ENCODE peak calls at places on chromosomes 16 and 17, in six cellular contexts. One of them, this sample, is unnamed. For H3K4me1, the result is how much of the 10 kb centered on the place peaks cover.

GRCh38 chr16:27177031-27177774 is 26.1 kb upstream of the KDM8 start:
- DNase-seq in K562: no peak
- DNase-seq in breast epithelium: no peak
- DNase-seq in psoas muscle: no peak
- DNase-seq in MM.1S: no peak
- DNase-seq in transverse colon: no peak
- DNase-seq in this sample: no peak

GRCh38 chr17:61064087-61064951 is 335.3 kb upstream of the TBX2 start:
- DNase-seq in transverse colon: no peak
- DNase-seq in breast epithelium: no peak
- DNase-seq in K562: no peak
- DNase-seq in MM.1S: no peak
- DNase-seq in psoas muscle: no peak
- DNase-seq in this sample: no peak

GRCh38 chr17:81338301-81339179 is 43.4 kb upstream of the SLC38A10 start:
- DNase-seq in MM.1S: no peak
- DNase-seq in transverse colon: peak
- DNase-seq in psoas muscle: no peak
- DNase-seq in breast epithelium: no peak
- DNase-seq in K562: no peak
- DNase-seq in this sample: peak

GRCh38 chr16:2057438-2057837 is 9.7 kb downstream of the TSC2 start:
- DNase-seq in psoas muscle: no peak
- DNase-seq in transverse colon: no peak
- DNase-seq in breast epithelium: no peak
- DNase-seq in MM.1S: no peak
- DNase-seq in K562: no peak
- DNase-seq in this sample: no peak

GRCh38 chr17:81966343-81967243 is 5.6 kb upstream of the NOTUM start:
- DNase-seq in K562: no peak
- DNase-seq in MM.1S: no peak
- DNase-seq in breast epithelium: no peak
- DNase-seq in psoas muscle: peak
- DNase-seq in transverse colon: peak
- DNase-seq in this sample: peak

GRCh38 chr16:69520413-69520799 is 45.4 kb upstream of the NFAT5 start:
- DNase-seq in breast epithelium: no peak
- DNase-seq in K562: no peak
- DNase-seq in MM.1S: no peak
- DNase-seq in psoas muscle: no peak
- DNase-seq in transverse colon: no peak
- DNase-seq in this sample: no peak

GRCh38 chr17:1452836-1453235 is 3.2 kb downstream of the CRK start:
- DNase-seq in K562: no peak
- DNase-seq in MM.1S: no peak
- DNase-seq in psoas muscle: no peak
- DNase-seq in breast epithelium: no peak
- DNase-seq in transverse colon: no peak
- DNase-seq in this sample: no peak

GRCh38 chr17:36593651-36594316 is 2.1 kb downstream of the DHRS11 start:
- DNase-seq in breast epithelium: peak
- DNase-seq in MM.1S: no peak
- DNase-seq in psoas muscle: no peak
- DNase-seq in K562: peak
- DNase-seq in transverse colon: peak
- DNase-seq in this sample: no peak

GRCh38 chr16:87435399-87436224 is 43.5 kb downstream of the MAP1LC3B start:
- DNase-seq in MM.1S: no peak
- DNase-seq in breast epithelium: no peak
- DNase-seq in K562: no peak
- DNase-seq in transverse colon: no peak
- DNase-seq in psoas muscle: no peak
- DNase-seq in this sample: no peak

GRCh38 chr17:62692721-62693431 is 65.4 kb downstream of the MRC2 start:
- DNase-seq in transverse colon: no peak
- DNase-seq in psoas muscle: no peak
- DNase-seq in K562: peak
- DNase-seq in breast epithelium: no peak
- DNase-seq in MM.1S: no peak
- DNase-seq in this sample: no peak

GRCh38 chr17:10812674-10813073 is 8.8 kb upstream of the TMEM238L start:
- DNase-seq in psoas muscle: no peak
- DNase-seq in K562: no peak
- DNase-seq in MM.1S: no peak
- DNase-seq in breast epithelium: peak
- DNase-seq in transverse colon: peak
- DNase-seq in this sample: no peak

GRCh38 chr17:74217036-74217725 is 3.8 kb downstream of the TTYH2 start:
- DNase-seq in MM.1S: no peak
- DNase-seq in breast epithelium: no peak
- DNase-seq in K562: no peak
- DNase-seq in psoas muscle: no peak
- DNase-seq in transverse colon: no peak
- DNase-seq in this sample: no peak

GRCh38 chr16:50666658-50667496 is 14.2 kb downstream of the SNX20 start:
- DNase-seq in psoas muscle: no peak
- DNase-seq in K562: no peak
- DNase-seq in transverse colon: no peak
- DNase-seq in MM.1S: no peak
- DNase-seq in breast epithelium: no peak
- DNase-seq in this sample: peak

GRCh38 chr16:88741368-88741767 is 35.1 kb downstream of the CTU2 start:
- DNase-seq in K562: no peak
- DNase-seq in breast epithelium: no peak
- DNase-seq in psoas muscle: no peak
- DNase-seq in MM.1S: no peak
- DNase-seq in transverse colon: no peak
- DNase-seq in this sample: no peak

GRCh38 chr17:57909548-57909947 is 45.7 kb downstream of the CUEDC1 start:
- DNase-seq in breast epithelium: no peak
- DNase-seq in MM.1S: no peak
- DNase-seq in K562: no peak
- DNase-seq in psoas muscle: no peak
- DNase-seq in transverse colon: no peak
- DNase-seq in this sample: no peak
- H3K4me1 ChIP-seq in breast epithelium: under half
- H3K4me1 ChIP-seq in MM.1S: under half
- H3K4me1 ChIP-seq in K562: under half
- H3K4me1 ChIP-seq in psoas muscle: half or more
- H3K4me1 ChIP-seq in transverse colon: half or more
- H3K4me1 ChIP-seq in this sample: under half

DNA sequence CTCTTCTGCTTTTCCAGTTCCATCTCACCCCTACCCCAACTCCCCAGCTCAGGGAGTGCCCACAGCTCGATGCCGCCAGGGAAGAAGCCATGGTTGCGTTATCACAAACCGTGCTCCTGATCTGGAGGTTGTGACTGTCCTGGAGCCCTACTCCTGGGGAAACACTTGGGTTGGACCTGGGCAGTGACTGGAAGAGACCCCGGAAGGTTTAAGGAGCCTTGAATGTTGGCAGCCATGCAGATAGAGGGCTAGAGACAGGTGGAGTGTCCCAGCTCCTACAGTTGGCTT is 2.6 kb downstream of the MMP15 start:
- DNase-seq in K562: no peak
- DNase-seq in MM.1S: no peak
- DNase-seq in transverse colon: no peak
- DNase-seq in breast epithelium: no peak
- DNase-seq in psoas muscle: no peak
- DNase-seq in this sample: peak
- H3K4me3 ChIP-seq in K562: no peak
- H3K4me3 ChIP-seq in MM.1S: no peak
- H3K4me3 ChIP-seq in transverse colon: no peak
- H3K4me3 ChIP-seq in breast epithelium: no peak
- H3K4me3 ChIP-seq in psoas muscle: no peak
- H3K4me3 ChIP-seq in this sample: no peak

DNA sequence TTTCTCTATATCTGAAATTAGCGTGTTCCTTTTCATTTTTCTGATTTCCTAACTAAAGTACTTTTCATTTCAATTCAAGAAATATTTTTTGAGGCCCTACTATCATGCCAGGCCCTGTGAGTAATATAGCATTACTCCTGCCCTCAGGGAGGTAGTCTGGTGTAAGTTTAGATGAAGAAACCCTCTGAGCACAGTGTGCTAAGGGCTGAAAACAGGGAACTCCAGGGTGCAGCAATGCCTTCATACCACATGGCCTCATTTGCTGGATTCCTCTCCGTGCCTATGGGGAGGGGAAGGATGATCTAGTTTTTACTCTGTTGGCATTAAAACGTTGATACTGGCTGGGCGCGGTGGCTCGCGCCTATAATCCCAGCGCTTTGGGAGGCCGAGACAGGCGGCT is 4.7 kb downstream of the COQ9 start:
- DNase-seq in MM.1S: no peak
- DNase-seq in K562: no peak
- DNase-seq in breast epithelium: no peak
- DNase-seq in transverse colon: no peak
- DNase-seq in psoas muscle: no peak
- DNase-seq in this sample: no peak
- H3K27ac ChIP-seq in MM.1S: no peak
- H3K27ac ChIP-seq in K562: no peak
- H3K27ac ChIP-seq in breast epithelium: no peak
- H3K27ac ChIP-seq in transverse colon: no peak
- H3K27ac ChIP-seq in psoas muscle: no peak
- H3K27ac ChIP-seq in this sample: no peak

GRCh38 chr16:53212899-53213235 is 158.1 kb downstream of the CHD9 start:
- DNase-seq in K562: no peak
- DNase-seq in breast epithelium: no peak
- DNase-seq in MM.1S: no peak
- DNase-seq in transverse colon: no peak
- DNase-seq in psoas muscle: no peak
- DNase-seq in this sample: no peak
- H3K4me1 ChIP-seq in K562: under half
- H3K4me1 ChIP-seq in breast epithelium: under half
- H3K4me1 ChIP-seq in MM.1S: under half
- H3K4me1 ChIP-seq in transverse colon: half or more
- H3K4me1 ChIP-seq in psoas muscle: half or more
- H3K4me1 ChIP-seq in this sample: under half

GRCh38 chr17:4740025-4740351 is 260 bp upstream of the CXCL16 start:
- DNase-seq in transverse colon: no peak
- DNase-seq in breast epithelium: no peak
- DNase-seq in psoas muscle: no peak
- DNase-seq in K562: no peak
- DNase-seq in MM.1S: no peak
- DNase-seq in this sample: no peak
- H3K4me3 ChIP-seq in transverse colon: peak
- H3K4me3 ChIP-seq in breast epithelium: peak
- H3K4me3 ChIP-seq in psoas muscle: peak
- H3K4me3 ChIP-seq in K562: peak
- H3K4me3 ChIP-seq in MM.1S: peak
- H3K4me3 ChIP-seq in this sample: peak

DNA sequence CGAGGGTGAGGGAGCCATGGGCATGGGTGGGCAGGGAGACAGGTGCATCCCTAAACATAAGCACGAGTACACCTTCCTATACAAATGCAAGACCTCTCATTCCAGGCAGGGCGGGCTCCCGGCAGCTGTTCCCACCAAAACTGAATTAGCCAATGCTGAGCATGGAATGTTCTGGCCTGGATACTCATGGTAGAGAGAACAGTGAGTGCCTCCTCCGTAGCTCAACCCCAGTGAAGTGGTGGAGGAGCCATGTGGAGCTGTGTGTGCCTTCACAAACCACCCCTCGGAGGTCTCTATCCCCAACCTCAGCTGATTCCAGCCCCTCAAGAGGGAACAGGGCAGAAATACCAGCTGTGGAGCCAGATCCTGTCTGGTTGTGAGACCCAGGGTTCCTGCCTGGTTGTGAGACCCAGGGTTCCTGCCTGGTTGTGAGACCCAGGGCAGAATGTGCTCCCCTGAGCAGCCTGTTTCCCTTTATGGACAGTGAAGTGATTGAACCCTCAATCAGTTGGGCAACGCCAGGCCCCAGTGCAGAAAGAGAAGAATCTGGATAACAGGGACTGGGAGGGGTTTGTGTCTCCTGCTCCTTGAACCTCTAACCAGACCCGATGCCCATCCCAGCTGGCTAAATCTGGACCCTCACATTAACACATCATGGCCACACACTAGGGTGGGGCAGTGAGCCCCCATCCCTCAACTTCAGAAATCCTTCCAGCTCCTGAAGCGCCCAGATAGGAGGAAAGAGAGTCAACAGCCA is 2.4 kb upstream of the CDH16 start:
- DNase-seq in transverse colon: no peak
- DNase-seq in breast epithelium: no peak
- DNase-seq in K562: no peak
- DNase-seq in psoas muscle: peak
- DNase-seq in MM.1S: no peak
- DNase-seq in this sample: no peak
- H3K27ac ChIP-seq in transverse colon: no peak
- H3K27ac ChIP-seq in breast epithelium: no peak
- H3K27ac ChIP-seq in K562: no peak
- H3K27ac ChIP-seq in psoas muscle: peak
- H3K27ac ChIP-seq in MM.1S: no peak
- H3K27ac ChIP-seq in this sample: peak

DNA sequence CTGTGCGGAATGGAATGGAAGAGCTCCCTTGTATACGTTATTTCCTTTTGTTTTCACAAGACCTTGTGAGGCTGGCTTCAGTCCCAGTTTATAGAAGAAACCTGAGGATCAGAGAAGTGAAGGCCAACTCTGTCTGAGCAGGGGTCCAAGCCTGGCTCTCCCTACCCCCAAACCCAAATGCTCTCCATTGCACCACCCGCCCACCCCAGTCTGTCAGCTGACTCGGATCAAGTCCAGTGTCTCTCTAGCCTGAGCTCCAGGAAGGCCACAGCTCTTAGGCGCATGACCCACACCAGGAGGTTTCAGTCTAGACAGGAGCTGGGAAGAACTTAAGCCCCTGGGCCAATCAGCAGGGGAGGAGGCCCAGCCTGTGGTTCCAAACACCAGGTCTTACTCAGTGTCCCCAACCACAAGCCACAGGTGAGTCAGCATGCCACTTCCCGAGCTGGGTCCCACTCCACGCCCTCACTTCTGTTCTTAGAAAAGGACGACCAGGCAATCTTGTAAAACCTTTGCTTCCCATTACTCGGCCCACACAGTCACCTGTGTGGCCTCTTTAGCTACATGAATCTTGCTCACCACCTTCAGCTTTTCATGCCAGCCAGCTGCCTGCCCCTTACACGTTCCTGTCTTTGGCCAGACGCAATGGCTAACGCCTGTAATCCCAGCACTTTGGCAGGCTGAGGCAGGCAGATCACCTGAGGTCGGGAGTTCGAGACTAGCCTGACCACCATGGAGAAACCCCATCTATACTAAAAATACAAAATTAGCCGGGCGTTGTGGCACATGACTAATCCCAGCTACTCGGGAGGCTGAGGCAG is 27.8 kb downstream of the TK2 start:
- DNase-seq in transverse colon: peak
- DNase-seq in breast epithelium: no peak
- DNase-seq in MM.1S: peak
- DNase-seq in psoas muscle: no peak
- DNase-seq in K562: peak
- DNase-seq in this sample: peak
- H3K4me1 ChIP-seq in transverse colon: half or more
- H3K4me1 ChIP-seq in breast epithelium: under half
- H3K4me1 ChIP-seq in MM.1S: half or more
- H3K4me1 ChIP-seq in psoas muscle: under half
- H3K4me1 ChIP-seq in K562: under half
- H3K4me1 ChIP-seq in this sample: under half

GRCh38 chr16:55479560-55480197 is 681 bp downstream of the MMP2 start:
- DNase-seq in breast epithelium: no peak
- DNase-seq in psoas muscle: no peak
- DNase-seq in MM.1S: no peak
- DNase-seq in transverse colon: no peak
- DNase-seq in K562: no peak
- DNase-seq in this sample: no peak
- H3K4me3 ChIP-seq in breast epithelium: peak
- H3K4me3 ChIP-seq in psoas muscle: peak
- H3K4me3 ChIP-seq in MM.1S: no peak
- H3K4me3 ChIP-seq in transverse colon: peak
- H3K4me3 ChIP-seq in K562: no peak
- H3K4me3 ChIP-seq in this sample: peak

GRCh38 chr16:72989203-72989991 is 58.5 kb downstream of the ZFHX3 start:
- DNase-seq in psoas muscle: no peak
- DNase-seq in MM.1S: no peak
- DNase-seq in transverse colon: no peak
- DNase-seq in breast epithelium: no peak
- DNase-seq in K562: no peak
- DNase-seq in this sample: no peak
- H3K27ac ChIP-seq in psoas muscle: peak
- H3K27ac ChIP-seq in MM.1S: no peak
- H3K27ac ChIP-seq in transverse colon: peak
- H3K27ac ChIP-seq in breast epithelium: peak
- H3K27ac ChIP-seq in K562: no peak
- H3K27ac ChIP-seq in this sample: no peak

This sample was measured in kidney.